ENCODE peak calls at places on chromosomes 16 and 17, in four cellular contexts. H is Kasumi-1, M is NCI-H524, P is AG04450. G is an unnamed sample.

GRCh38 chr17:74211141-74211928 is 2.0 kb upstream of the TTYH2 start:
- DNase-seq in M (no peak), H (peak; percentile 26), P (no peak), G (no peak)

GRCh38 chr17:163514-164103 is 17.8 kb downstream of the DOC2B start:
- DNase-seq in H (no peak), M (no peak), P (no peak), G (no peak)

GRCh38 chr16:55671206-55671973 is 15.6 kb downstream of the SLC6A2 start:
- DNase-seq in P (no peak), M (no peak), H (no peak), G (no peak)

GRCh38 chr16:87608400-87608985 is 6.2 kb downstream of the JPH3 start:
- DNase-seq in P (peak; percentile 13), H (peak; percentile 66), M (no peak), G (no peak)

GRCh38 chr17:29931253-29931932 is 1.4 kb upstream of the SSH2 start:
- DNase-seq in M (peak; percentile 99), P (peak; percentile 51), H (peak; percentile 96), G (peak; percentile 60)

GRCh38 chr16:85369741-85370528 is 243.2 kb upstream of the GSE1 start:
- DNase-seq in M (no peak), H (peak; percentile 16), P (no peak), G (no peak)

GRCh38 chr17:65346166-65346565 is 209.0 kb downstream of the RGS9 start:
- DNase-seq in M (no peak), H (no peak), P (no peak), G (no peak)

GRCh38 chr17:48612456-48612853 is 1.6 kb upstream of the HOXB7 start:
- DNase-seq in H (no peak), M (no peak), P (no peak), G (no peak)

GRCh38 chr17:37510056-37510455 is 20.4 kb downstream of the DUSP14 start:
- DNase-seq in M (no peak), P (no peak), H (no peak), G (no peak)

GRCh38 chr17:74243013-74243755 is 29.8 kb downstream of the TTYH2 start:
- DNase-seq in M (no peak), P (no peak), H (no peak), G (no peak)

GRCh38 chr16:68147438-68147837 is 62.3 kb downstream of the NFATC3 start:
- DNase-seq in P (no peak), H (no peak), M (no peak), G (no peak)

GRCh38 chr17:17141860-17142552 is 64.1 kb downstream of the PLD6 start:
- DNase-seq in M (no peak), P (no peak), H (peak; percentile 27), G (no peak)

GRCh38 chr16:62194828-62195227 is 158.6 kb upstream of the CDH8 start:
- DNase-seq in H (no peak), P (no peak), M (no peak), G (no peak)

GRCh38 chr17:4881761-4882555 is 17.4 kb upstream of the C17orf107 start:
- DNase-seq in P (no peak), H (peak; percentile 14), M (no peak), G (no peak)

GRCh38 chr16:66906916-66907836 is 11.5 kb downstream of the CDH16 start:
- DNase-seq in P (no peak), M (no peak), H (no peak), G (no peak)

GRCh38 chr17:21298056-21298982 is 13.8 kb downstream of the MAP2K3 start:
- DNase-seq in P (no peak), M (no peak), H (no peak), G (no peak)

GRCh38 chr16:20859699-20860098 is 40.5 kb downstream of the DCUN1D3 start:
- DNase-seq in M (no peak), H (no peak), P (no peak), G (no peak)

GRCh38 chr17:7042507-7043194 is 1.2 kb downstream of the SLC16A11 start:
- DNase-seq in M (no peak), H (no peak), P (no peak), G (no peak)

G was measured in GF-D8.